ENCODE peak calls at places on chromosomes 11 and 22, in ten cellular contexts. G is cardiac muscle cell, P is RWPE1, R is Caco-2, L is A549, M is epithelial cell of proximal tubule, A is lung, E is neural progenitor cell, B is tibial artery, K is right atrium auricular region. T is an unnamed sample.

GRCh38 chr11:107408762-107409200 is 48.8 kb downstream of the CWF19L2 start:
- DNase-seq in G (no peak), P (no peak), R (no peak), L (no peak), M (no peak), A (no peak), E (no peak), B (no peak), K (no peak), T (no peak)

GRCh38 chr11:113181094-113181493 is 133.3 kb upstream of the TTC12 start:
- DNase-seq in G (no peak), P (no peak), R (no peak), L (no peak), M (no peak), A (no peak), E (no peak), B (no peak), K (peak), T (no peak)

GRCh38 chr11:88484873-88485621 is 147.5 kb upstream of the CTSC start:
- DNase-seq in G (peak), P (peak), R (peak), L (peak), M (no peak), A (no peak), E (peak), B (peak), K (no peak), T (no peak)

GRCh38 chr11:76277298-76278175 is 71.2 kb upstream of the WNT11 start:
- DNase-seq in G (no peak), P (no peak), R (no peak), L (no peak), M (no peak), A (no peak), E (peak), B (no peak), K (no peak), T (no peak)

GRCh38 chr11:83702795-83703194 is 416.6 kb upstream of the CCDC90B start:
- DNase-seq in G (no peak), P (no peak), R (no peak), L (no peak), M (no peak), A (no peak), E (no peak), B (no peak), K (no peak), T (no peak)

GRCh38 chr11:122879785-122880184 is 2.8 kb upstream of the JHY start:
- DNase-seq in G (peak), P (no peak), R (no peak), L (peak), M (no peak), A (no peak), E (peak), B (no peak), K (no peak), T (no peak)

GRCh38 chr11:33957304-33957917 is 65.5 kb upstream of the LMO2 start:
- DNase-seq in G (no peak), P (no peak), R (no peak), L (no peak), M (no peak), A (no peak), E (no peak), B (no peak), K (no peak), T (no peak)

GRCh38 chr11:65588199-65589054 is 7.2 kb downstream of the KCNK7 start:
- DNase-seq in G (peak), P (no peak), R (no peak), L (peak), M (no peak), A (no peak), E (peak), B (peak), K (no peak), T (peak)

GRCh38 chr11:120273432-120273831 is 33.5 kb downstream of the POU2F3 start:
- DNase-seq in G (no peak), P (no peak), R (no peak), L (no peak), M (peak), A (no peak), E (no peak), B (no peak), K (no peak), T (no peak)

GRCh38 chr22:46696225-46696518 is 41.9 kb downstream of the CERK start:
- DNase-seq in G (no peak), P (no peak), R (no peak), L (no peak), M (no peak), A (no peak), E (no peak), B (no peak), K (no peak), T (no peak)

GRCh38 chr11:130554241-130555055 is 106.0 kb downstream of the ADAMTS15 start:
- DNase-seq in G (no peak), P (peak), R (no peak), L (no peak), M (no peak), A (no peak), E (no peak), B (no peak), K (no peak), T (no peak)

GRCh38 chr11:66854729-66855211 is 2.1 kb upstream of the LRFN4 start:
- DNase-seq in G (no peak), P (no peak), R (no peak), L (no peak), M (no peak), A (no peak), E (no peak), B (no peak), K (no peak), T (no peak)

GRCh38 chr11:129331217-129331616 is 44.4 kb upstream of the BARX2 start:
- DNase-seq in G (no peak), P (no peak), R (no peak), L (peak), M (no peak), A (no peak), E (no peak), B (no peak), K (no peak), T (no peak)

GRCh38 chr11:108654994-108655631 is 9.8 kb upstream of the DDX10 start:
- DNase-seq in G (peak), P (peak), R (peak), L (peak), M (no peak), A (no peak), E (peak), B (no peak), K (no peak), T (no peak)

GRCh38 chr22:43554694-43555365 is 143.0 kb downstream of the MPPED1 start:
- DNase-seq in G (no peak), P (no peak), R (no peak), L (no peak), M (no peak), A (no peak), E (no peak), B (no peak), K (peak), T (no peak)

GRCh38 chr11:95229199-95230053 is 1.6 kb downstream of the SESN3 start:
- DNase-seq in G (peak), P (no peak), R (no peak), L (no peak), M (no peak), A (no peak), E (no peak), B (no peak), K (no peak), T (no peak)

GRCh38 chr11:111531156-111531555 is 9.4 kb upstream of the LAYN start:
- DNase-seq in G (no peak), P (no peak), R (no peak), L (no peak), M (no peak), A (no peak), E (no peak), B (no peak), K (no peak), T (no peak)

GRCh38 chr11:128208329-128209220 is 378.8 kb downstream of the ETS1 start:
- DNase-seq in G (no peak), P (peak), R (no peak), L (peak), M (peak), A (peak), E (no peak), B (peak), K (no peak), T (no peak)

GRCh38 chr11:25441432-25441831 is 890.5 kb upstream of the ANO3 start:
- DNase-seq in G (no peak), P (no peak), R (no peak), L (no peak), M (no peak), A (no peak), E (no peak), B (no peak), K (no peak), T (no peak)

GRCh38 chr11:79413258-79413657 is 27.6 kb downstream of the TENM4 start:
- DNase-seq in G (peak), P (peak), R (peak), L (no peak), M (peak), A (peak), E (peak), B (peak), K (peak), T (no peak)

GRCh38 chr22:23193882-23194281 is 13.6 kb downstream of the BCR start:
- DNase-seq in G (no peak), P (no peak), R (no peak), L (no peak), M (no peak), A (no peak), E (no peak), B (no peak), K (no peak), T (no peak)

GRCh38 chr11:16928052-16928451 is 86.2 kb downstream of the PLEKHA7 start:
- DNase-seq in G (no peak), P (no peak), R (no peak), L (no peak), M (no peak), A (no peak), E (no peak), B (no peak), K (no peak), T (no peak)

GRCh38 chr11:5809122-5809519 is 397 bp downstream of the OR52N2 start:
- DNase-seq in G (no peak), P (no peak), R (no peak), L (no peak), M (no peak), A (no peak), E (no peak), B (no peak), K (no peak), T (no peak)

GRCh38 chr11:89184021-89184420 is 6.3 kb downstream of the TYR start:
- DNase-seq in G (no peak), P (no peak), R (no peak), L (no peak), M (no peak), A (no peak), E (no peak), B (no peak), K (no peak), T (no peak)

GRCh38 chr11:87150936-87151335 is 113.2 kb downstream of the TMEM135 start:
- DNase-seq in G (no peak), P (no peak), R (no peak), L (no peak), M (no peak), A (no peak), E (no peak), B (no peak), K (no peak), T (no peak)

GRCh38 chr11:106062592-106062949 is 14.6 kb downstream of the KBTBD3 start:
- DNase-seq in G (no peak), P (no peak), R (no peak), L (no peak), M (no peak), A (no peak), E (no peak), B (no peak), K (no peak), T (no peak)

GRCh38 chr22:35838849-35839646 is 121.4 kb downstream of the APOL5 start:
- DNase-seq in G (peak), P (peak), R (peak), L (peak), M (no peak), A (no peak), E (peak), B (peak), K (no peak), T (no peak)
- TF ChIP-seq CTCF in G (peak), P (peak), R (peak), L (peak), M (peak), A (no peak), E (peak), B (peak), K (peak), T (peak)

GRCh38 chr22:38062782-38063181 is 5.6 kb downstream of the PICK1 start:
- DNase-seq in G (no peak), P (no peak), R (no peak), L (no peak), M (no peak), A (no peak), E (no peak), B (peak), K (peak), T (no peak)

GRCh38 chr22:38051261-38051660 is 5.9 kb upstream of the PICK1 start:
- DNase-seq in G (no peak), P (no peak), R (no peak), L (no peak), M (no peak), A (no peak), E (no peak), B (no peak), K (no peak), T (no peak)

GRCh38 chr22:38051900-38052862 is 5.0 kb upstream of the PICK1 start:
- DNase-seq in G (peak), P (peak), R (peak), L (peak), M (no peak), A (peak), E (peak), B (peak), K (peak), T (peak)

GRCh38 chr22:38056969-38057841 is at the start of gene PICK1:
- DNase-seq in G (peak), P (peak), R (peak), L (peak), M (peak), A (peak), E (peak), B (peak), K (peak), T (peak)
- TF ChIP-seq CTCF in G (no peak), P (no peak), R (no peak), L (no peak), M (no peak), A (no peak), E (no peak), B (peak), K (no peak), T (no peak)

GRCh38 chr22:48894064-48894671 is 933.5 kb downstream of the BRD1 start:
- DNase-seq in G (no peak), P (no peak), R (no peak), L (no peak), M (no peak), A (no peak), E (no peak), B (no peak), K (peak), T (peak)
- TF ChIP-seq CTCF in G (no peak), P (no peak), R (no peak), L (no peak), M (no peak), A (no peak), E (peak), B (no peak), K (no peak), T (peak)

GRCh38 chr22:27258773-27259172 is 542.8 kb downstream of the MN1 start:
- DNase-seq in G (no peak), P (no peak), R (no peak), L (no peak), M (no peak), A (no peak), E (peak), B (no peak), K (no peak), T (no peak)

GRCh38 chr22:27260087-27260730 is 541.3 kb downstream of the MN1 start:
- DNase-seq in G (no peak), P (no peak), R (no peak), L (no peak), M (no peak), A (no peak), E (peak), B (no peak), K (no peak), T (no peak)

GRCh38 chr22:27255580-27255979 is 546.0 kb downstream of the MN1 start:
- DNase-seq in G (no peak), P (no peak), R (no peak), L (no peak), M (no peak), A (no peak), E (no peak), B (no peak), K (no peak), T (no peak)

GRCh38 chr22:27259390-27259789 is 542.2 kb downstream of the MN1 start:
- DNase-seq in G (no peak), P (no peak), R (no peak), L (no peak), M (no peak), A (no peak), E (no peak), B (no peak), K (no peak), T (no peak)

DNA sequence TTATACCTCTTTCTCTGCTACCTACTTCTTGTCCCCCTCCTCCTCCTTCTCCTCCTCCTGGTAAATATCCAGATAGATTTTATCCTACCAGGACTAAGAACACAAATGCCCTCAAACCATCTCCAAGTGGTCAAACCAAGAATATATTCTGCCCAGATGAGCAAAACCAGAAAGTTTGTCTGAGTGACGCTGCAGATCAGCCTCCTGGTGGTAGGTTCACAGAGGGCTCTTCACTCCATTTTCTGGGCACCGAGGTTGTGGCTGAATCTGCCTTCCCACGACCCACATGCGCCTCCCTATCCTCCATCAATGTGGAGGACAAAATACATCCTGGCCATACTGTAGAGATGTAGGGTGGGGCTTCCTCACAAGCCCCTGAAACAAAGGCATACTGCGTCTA is 543.6 kb downstream of the MN1 start:
- DNase-seq in G (no peak), P (no peak), R (no peak), L (no peak), M (no peak), A (no peak), E (no peak), B (no peak), K (no peak), T (no peak)
- TF ChIP-seq CTCF in G (peak), P (no peak), R (peak), L (no peak), M (peak), A (no peak), E (no peak), B (no peak), K (no peak), T (peak)

GRCh38 chr11:70282012-70282411 is 11.5 kb downstream of the PPFIA1 start:
- DNase-seq in G (no peak), P (no peak), R (peak), L (no peak), M (no peak), A (no peak), E (no peak), B (no peak), K (no peak), T (no peak)
- TF ChIP-seq CTCF in G (no peak), P (no peak), R (no peak), L (no peak), M (no peak), A (no peak), E (no peak), B (no peak), K (no peak), T (no peak)

DNA sequence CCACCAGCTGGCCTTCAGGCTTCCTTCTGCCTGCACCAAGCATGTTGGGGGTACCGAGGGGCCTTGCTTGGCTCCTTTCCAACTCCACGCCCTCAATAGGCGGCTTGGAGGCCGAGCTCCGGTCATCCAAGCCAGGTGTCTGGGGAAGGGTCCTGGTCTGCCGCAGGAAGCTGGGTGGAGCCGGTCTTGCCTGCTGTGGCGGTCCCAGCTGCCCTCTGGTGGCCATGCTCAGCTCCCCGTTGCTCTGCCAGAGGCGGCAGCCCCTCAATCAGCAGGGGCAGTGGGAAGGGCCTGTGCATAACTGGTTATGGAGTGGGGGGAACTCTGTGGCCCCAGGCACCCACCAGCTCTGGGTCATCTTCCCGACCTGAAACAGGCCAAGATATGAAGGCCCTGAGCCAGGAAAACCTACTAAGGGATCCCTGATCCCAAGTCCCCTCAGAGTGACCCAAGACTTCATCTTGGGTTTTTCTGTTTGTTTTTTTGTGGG is 3.2 kb downstream of the ARVCF start:
- DNase-seq in G (peak), P (no peak), R (peak), L (peak), M (no peak), A (peak), E (peak), B (no peak), K (no peak), T (no peak)
- TF ChIP-seq CTCF in G (peak), P (peak), R (peak), L (peak), M (peak), A (peak), E (peak), B (peak), K (peak), T (peak)

DNA sequence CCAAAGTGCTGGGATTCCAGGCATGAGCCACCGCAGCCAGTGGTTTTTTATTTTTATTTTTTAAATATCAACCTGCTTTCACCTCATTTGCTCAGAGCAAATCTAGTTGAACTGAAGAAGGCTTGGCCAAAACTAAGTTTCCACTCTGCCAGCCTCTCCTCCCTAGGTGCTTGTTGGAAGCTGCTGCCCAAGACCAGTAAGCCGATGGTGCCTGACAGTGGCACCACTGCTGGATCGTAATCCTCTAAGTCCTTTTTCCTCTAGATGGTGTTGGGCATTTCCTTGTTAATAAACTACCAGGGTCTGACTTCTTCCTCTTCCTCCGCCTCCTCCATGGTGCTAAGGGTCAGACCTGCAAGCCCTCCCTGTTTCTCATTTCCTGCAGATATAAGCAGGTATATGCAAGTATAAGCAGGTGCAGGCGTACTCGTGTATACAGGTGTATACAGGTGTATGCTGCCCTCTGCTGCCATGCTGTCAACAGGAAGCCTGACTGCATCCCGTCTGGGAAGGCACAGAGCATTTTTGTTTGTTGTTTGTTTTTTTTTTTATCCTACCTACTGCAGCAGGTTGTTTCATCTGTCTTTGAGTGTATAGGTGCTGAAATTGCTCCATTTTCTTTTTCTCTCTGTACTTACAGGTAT is 1.6 kb downstream of the NADSYN1 start:
- DNase-seq in G (no peak), P (no peak), R (no peak), L (no peak), M (no peak), A (no peak), E (no peak), B (no peak), K (no peak), T (no peak)
- TF ChIP-seq CTCF in G (no peak), P (peak), R (peak), L (peak), M (peak), A (no peak), E (no peak), B (no peak), K (no peak), T (no peak)

GRCh38 chr11:58742981-58743880 is 11.5 kb upstream of the GLYAT start:
- DNase-seq in G (no peak), P (no peak), R (no peak), L (peak), M (no peak), A (no peak), E (no peak), B (no peak), K (no peak), T (no peak)
- TF ChIP-seq CTCF in G (no peak), P (no peak), R (no peak), L (no peak), M (peak), A (no peak), E (peak), B (no peak), K (no peak), T (no peak)